ENCODE peak calls at places on chromosome 5, in five cellular contexts. O is GM12891, W is K562, R is GM12878, S is HepG2. L is an unnamed sample.

GRCh38 chr5:144598451-144599068 is 427.9 kb downstream of the KCTD16 start:
- DNase-seq in O (no peak), W (no peak), R (no peak), S (no peak), L (no peak)

GRCh38 chr5:428219-428618 is 14.8 kb upstream of the EXOC3 start:
- DNase-seq in O (no peak), W (no peak), R (no peak), S (no peak), L (no peak)

GRCh38 chr5:91535508-91535907 is 152.4 kb upstream of the ARRDC3 start:
- DNase-seq in O (no peak), W (no peak), R (no peak), S (no peak), L (no peak)

GRCh38 chr5:139368613-139369012 is 14.5 kb downstream of the SLC23A1 start:
- DNase-seq in O (no peak), W (no peak), R (no peak), S (no peak), L (no peak)

GRCh38 chr5:102450313-102450990 is 48.3 kb downstream of the SLCO6A1 start:
- DNase-seq in O (no peak), W (no peak), R (no peak), S (peak), L (no peak)

GRCh38 chr5:134392301-134392700 is 19.4 kb downstream of the CDKN2AIPNL start:
- DNase-seq in O (no peak), W (no peak), R (no peak), S (no peak), L (no peak)

GRCh38 chr5:54115768-54116403 is 194.5 kb downstream of the ARL15 start:
- DNase-seq in O (no peak), W (no peak), R (no peak), S (no peak), L (no peak)

GRCh38 chr5:32767948-32768427 is 56.9 kb downstream of the NPR3 start:
- DNase-seq in O (no peak), W (no peak), R (no peak), S (peak), L (no peak)

GRCh38 chr5:58066557-58066956 is 393.3 kb downstream of the PLK2 start:
- DNase-seq in O (no peak), W (no peak), R (no peak), S (no peak), L (no peak)

GRCh38 chr5:128111818-128112448 is 28.4 kb downstream of the SLC12A2 start:
- DNase-seq in O (no peak), W (no peak), R (no peak), S (no peak), L (no peak)

GRCh38 chr5:82540301-82540700 is 262.1 kb upstream of the RPS23 start:
- DNase-seq in O (no peak), W (no peak), R (no peak), S (no peak), L (no peak)

GRCh38 chr5:158393457-158393856 is 534.5 kb upstream of the CLINT1 start:
- DNase-seq in O (no peak), W (no peak), R (no peak), S (no peak), L (no peak)

GRCh38 chr5:77851229-77852067 is 75.3 kb upstream of the TBCA start:
- DNase-seq in O (peak), W (no peak), R (no peak), S (no peak), L (peak)

GRCh38 chr5:39578887-39579497 is 154.2 kb upstream of the DAB2 start:
- DNase-seq in O (no peak), W (no peak), R (no peak), S (no peak), L (no peak)
- TF ChIP-seq TAF1 in O (no peak), W (no peak), R (no peak), S (no peak), L (no peak)

DNA sequence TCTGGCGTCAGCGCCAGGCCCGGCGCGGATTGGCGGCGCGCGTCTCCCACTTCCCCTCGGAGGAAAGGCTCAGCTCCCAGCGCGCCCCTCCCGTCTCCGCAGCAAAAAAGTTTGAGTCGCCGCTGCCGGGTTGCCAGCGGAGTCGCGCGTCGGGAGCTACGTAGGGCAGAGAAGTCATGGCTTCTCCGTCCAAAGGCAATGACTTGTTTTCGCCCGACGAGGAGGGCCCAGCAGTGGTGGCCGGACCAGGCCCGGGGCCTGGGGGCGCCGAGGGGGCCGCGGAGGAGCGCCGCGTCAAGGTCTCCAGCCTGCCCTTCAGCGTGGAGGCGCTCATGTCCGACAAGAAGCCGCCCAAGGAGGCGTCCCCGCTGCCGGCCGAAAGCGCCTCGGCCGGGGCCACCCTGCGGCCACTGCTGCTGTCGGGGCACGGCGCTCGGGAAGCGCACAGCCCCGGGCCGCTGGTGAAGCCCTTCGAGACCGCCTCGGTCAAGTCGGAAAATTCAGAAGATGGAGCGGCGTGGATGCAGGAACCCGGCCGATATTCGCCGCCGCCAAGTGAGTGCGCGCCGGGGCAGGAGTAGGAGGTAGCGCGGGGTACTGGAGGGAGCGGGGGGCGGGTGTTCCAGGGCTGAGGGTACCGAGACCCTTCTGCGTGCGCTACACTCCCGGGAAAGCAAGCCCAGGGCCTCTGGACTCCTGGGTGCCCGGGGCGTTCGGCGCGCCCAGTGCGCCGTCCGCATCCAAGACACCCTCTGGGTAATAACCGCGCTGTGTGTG is at the start of gene MSX2:
- DNase-seq in O (no peak), W (no peak), R (no peak), S (no peak), L (no peak)
- TF ChIP-seq POLR2A in O (no peak), W (no peak), R (no peak), S (no peak), L (no peak)

GRCh38 chr5:39500656-39501295 is 76.0 kb upstream of the DAB2 start:
- DNase-seq in O (no peak), W (no peak), R (no peak), S (no peak), L (no peak)

GRCh38 chr5:39502704-39503103 is 77.9 kb upstream of the DAB2 start:
- DNase-seq in O (no peak), W (no peak), R (no peak), S (no peak), L (no peak)

GRCh38 chr5:39503148-39503547 is 78.4 kb upstream of the DAB2 start:
- DNase-seq in O (no peak), W (no peak), R (no peak), S (no peak), L (no peak)

GRCh38 chr5:39498247-39498952 is 73.6 kb upstream of the DAB2 start:
- DNase-seq in O (no peak), W (no peak), R (no peak), S (no peak), L (no peak)

GRCh38 chr5:39501403-39501802 is 76.6 kb upstream of the DAB2 start:
- DNase-seq in O (no peak), W (no peak), R (no peak), S (no peak), L (no peak)
- TF ChIP-seq TAF1 in O (no peak), W (no peak), R (no peak), S (no peak), L (no peak)

DNA sequence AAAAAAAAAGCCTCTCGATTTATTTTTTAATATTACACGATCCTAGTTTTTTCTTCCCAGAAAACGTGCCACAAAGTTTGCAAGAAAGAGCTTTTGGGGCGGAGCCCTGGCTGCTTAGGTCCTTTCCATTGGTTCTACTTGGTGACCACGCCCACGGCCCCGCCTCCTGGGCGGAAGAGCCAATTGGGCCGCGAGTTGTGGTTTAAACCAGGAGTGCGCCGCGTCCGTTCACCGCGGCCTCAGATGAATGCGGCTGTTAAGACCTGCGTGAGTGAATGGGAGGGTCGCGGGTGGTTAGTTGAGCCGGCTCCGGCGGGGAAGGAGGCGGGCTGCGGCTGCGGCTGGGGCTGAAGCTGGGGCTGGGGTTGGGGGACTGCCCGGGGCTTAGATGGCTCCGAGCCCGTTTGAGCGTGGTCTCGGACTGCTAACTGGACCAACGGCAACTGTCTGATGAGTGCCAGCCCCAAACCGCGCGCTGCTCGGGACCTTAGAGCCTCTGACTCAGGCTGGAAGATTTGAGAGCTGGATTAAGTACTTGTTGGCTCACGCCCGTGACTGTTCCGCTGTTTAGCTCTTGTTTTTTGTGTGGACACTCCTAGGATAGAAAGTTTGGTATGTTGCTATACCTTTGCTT is at the start of gene PTTG1:
- DNase-seq in O (peak), W (peak), R (peak), S (peak), L (peak)
- TF ChIP-seq POLR2A in O (peak), W (peak), R (peak), S (peak), L (peak)

GRCh38 chr5:12392246-12392645 is 488.0 kb upstream of the CTNND2 start:
- DNase-seq in O (no peak), W (no peak), R (no peak), S (no peak), L (no peak)
- TF ChIP-seq TAF1 in O (no peak), W (no peak), R (no peak), S (no peak), L (no peak)